ENCODE peak calls at places on chromosomes 3 and 15, in five cellular contexts. U, S, W, Z and Q are unnamed samples.

GRCh38 chr3:108345492-108346205 is 49.3 kb downstream of the HHLA2 start:
- DNase-seq in S (no peak), W (no peak), Z (no peak), U (no peak), Q (no peak)

GRCh38 chr3:8827641-8828040 is 58.2 kb upstream of the OXTR start:
- DNase-seq in W (no peak), U (no peak), Z (no peak), S (no peak), Q (no peak)

GRCh38 chr3:45488581-45488980 is 100.2 kb downstream of the LARS2 start:
- DNase-seq in W (no peak), Z (no peak), U (no peak), S (no peak), Q (no peak)

GRCh38 chr3:124654470-124654845 is 75.8 kb upstream of the UMPS start:
- DNase-seq in W (no peak), S (no peak), Z (no peak), U (no peak), Q (no peak)

GRCh38 chr3:12232785-12233317 is 56.0 kb upstream of the PPARG start:
- DNase-seq in Z (no peak), S (no peak), U (no peak), W (no peak), Q (no peak)

GRCh38 chr3:113035387-113035982 is 44.7 kb downstream of the GTPBP8 start:
- DNase-seq in U (no peak), Z (no peak), W (peak), S (peak), Q (no peak)

GRCh38 chr3:119781330-119782198 is at the start of gene NR1I2:
- DNase-seq in Z (no peak), U (no peak), S (no peak), W (no peak), Q (no peak)

GRCh38 chr3:185029071-185029470 is 123.8 kb downstream of the C3orf70 start:
- DNase-seq in W (no peak), Z (no peak), S (no peak), U (no peak), Q (no peak)

GRCh38 chr15:60421544-60421943 is 23.8 kb upstream of the ANXA2 start:
- DNase-seq in U (no peak), W (no peak), Z (no peak), S (peak), Q (no peak)

GRCh38 chr15:60420322-60420721 is 22.5 kb upstream of the ANXA2 start:
- DNase-seq in U (no peak), Z (no peak), W (no peak), S (no peak), Q (no peak)

GRCh38 chr15:60417112-60417511 is 19.3 kb upstream of the ANXA2 start:
- DNase-seq in S (no peak), W (no peak), U (no peak), Z (no peak), Q (no peak)

GRCh38 chr15:60418095-60418494 is 20.3 kb upstream of the ANXA2 start:
- DNase-seq in S (no peak), Z (no peak), W (no peak), U (no peak), Q (no peak)

DNA sequence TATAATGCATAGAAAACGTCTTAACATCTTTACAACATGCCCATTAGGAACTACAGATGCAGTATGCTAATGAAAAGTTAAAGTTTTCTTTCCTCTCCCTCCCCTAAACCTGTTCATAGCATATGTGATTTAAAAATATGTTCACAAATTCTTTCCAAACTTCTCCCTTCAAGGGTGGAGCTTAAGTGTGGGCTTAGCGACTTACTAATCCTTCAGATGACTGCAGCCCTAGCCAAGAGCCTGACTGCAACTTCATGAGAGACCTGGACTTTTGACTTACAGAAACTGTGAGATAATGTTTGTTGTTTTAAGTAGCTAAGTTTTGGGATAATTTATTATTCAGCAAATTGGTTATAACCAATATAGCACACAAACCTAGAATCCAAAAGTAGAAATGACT is 22.0 kb upstream of the ANXA2 start:
- DNase-seq in S (no peak), Z (no peak), W (no peak), U (no peak), Q (no peak)
- H3K27ac ChIP-seq in S (no peak), Z (no peak), W (no peak), U (no peak), Q (peak)

DNA sequence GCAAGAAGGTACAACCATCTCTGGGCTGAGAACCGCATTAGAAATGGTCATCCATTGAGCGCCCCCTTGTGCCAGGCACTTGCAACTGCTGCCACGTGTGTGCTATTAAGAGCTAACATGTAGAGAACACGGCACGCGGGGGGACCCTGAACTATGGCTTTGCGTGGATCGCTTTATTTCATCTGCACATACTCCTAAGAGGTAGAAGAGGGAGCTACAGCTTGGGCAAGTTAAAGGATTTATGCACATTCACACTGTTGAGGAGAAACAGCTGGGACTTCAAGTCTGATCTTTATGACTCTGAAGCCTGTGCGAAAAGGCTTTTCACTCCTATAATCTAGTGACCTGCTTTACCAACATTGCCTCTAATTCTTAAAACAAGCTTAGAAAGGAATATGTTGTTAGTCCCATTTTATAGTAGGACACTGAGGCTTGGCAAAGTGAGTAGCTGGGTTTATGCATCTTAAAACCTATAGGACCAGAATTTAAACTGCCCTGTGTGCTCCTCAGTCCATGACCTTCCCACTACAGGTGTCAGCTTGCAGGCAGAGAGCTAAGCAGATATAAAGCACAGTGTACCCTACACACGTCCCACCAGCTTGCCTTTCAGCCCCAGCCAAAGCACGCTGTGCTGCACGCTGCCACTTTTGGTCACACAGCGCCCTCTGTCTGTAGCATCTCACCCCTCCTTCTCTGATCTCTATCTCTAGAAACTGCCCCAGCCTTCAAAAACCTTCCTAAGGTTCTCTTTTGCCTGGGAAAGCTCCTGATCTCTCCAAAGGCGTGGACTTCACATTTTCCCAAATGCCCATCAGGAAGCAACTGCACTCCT is 57.8 kb downstream of the STARD5 start:
- DNase-seq in Z (peak), W (peak), U (peak), S (peak), Q (no peak)
- H3K27ac ChIP-seq in Z (no peak), W (no peak), U (no peak), S (no peak), Q (no peak)

GRCh38 chr3:138084196-138084595 is 31.2 kb downstream of the DZIP1L start:
- DNase-seq in S (no peak), U (no peak), Z (no peak), W (no peak), Q (no peak)

GRCh38 chr3:138082992-138083386 is 32.4 kb downstream of the DZIP1L start:
- DNase-seq in S (no peak), U (no peak), W (no peak), Z (no peak), Q (no peak)

GRCh38 chr3:138079901-138080300 is 35.5 kb downstream of the DZIP1L start:
- DNase-seq in U (no peak), W (no peak), S (no peak), Z (no peak), Q (no peak)

GRCh38 chr3:138081371-138082084 is 33.9 kb downstream of the DZIP1L start:
- DNase-seq in S (peak), U (no peak), Z (no peak), W (no peak), Q (no peak)

DNA sequence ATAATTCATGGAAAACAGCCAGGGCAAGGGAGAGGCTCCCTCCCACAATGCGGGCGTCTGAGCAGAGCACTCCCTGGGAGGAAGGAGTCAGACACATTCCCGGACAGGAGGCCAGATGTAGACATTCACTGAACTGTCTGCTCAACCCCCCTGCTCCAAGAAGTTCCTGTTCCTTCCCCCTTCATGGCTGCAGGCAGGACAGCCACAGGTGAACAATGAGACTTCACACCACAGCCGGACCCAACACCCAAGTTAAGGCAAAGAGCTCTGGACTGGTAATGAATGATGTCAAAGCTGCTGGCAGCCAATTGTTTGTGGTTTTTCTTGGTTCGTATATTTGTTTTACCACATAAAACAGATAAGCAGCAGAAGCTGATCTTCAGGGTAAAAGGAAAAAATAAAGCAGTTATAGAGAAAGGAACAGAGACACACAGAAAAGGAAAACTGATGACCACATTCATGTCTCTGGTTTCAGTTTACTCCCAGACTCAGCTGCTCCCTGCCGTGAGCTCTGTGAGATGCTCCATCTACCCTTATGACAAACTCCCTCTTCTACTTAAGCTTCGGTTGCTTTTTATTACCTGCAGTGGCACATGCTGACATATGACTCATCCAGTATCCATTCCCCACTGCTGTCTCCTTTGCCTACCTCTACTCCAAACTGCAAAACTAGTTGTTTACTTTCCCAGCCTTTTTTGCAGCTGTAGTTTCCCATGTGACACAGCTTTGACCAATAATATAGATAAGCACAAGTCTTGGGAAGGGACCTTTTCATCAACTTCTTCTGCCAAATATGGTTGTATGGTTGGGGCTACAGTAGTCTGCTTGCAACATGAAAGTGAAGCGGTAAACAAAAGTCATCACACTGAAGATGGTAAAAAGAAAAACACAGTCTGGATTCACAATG is 33.1 kb downstream of the DZIP1L start:
- DNase-seq in W (no peak), S (peak), U (no peak), Z (no peak), Q (peak)
- H3K27ac ChIP-seq in W (no peak), S (peak), U (no peak), Z (no peak), Q (peak)

GRCh38 chr3:72335458-72336050 is 512.7 kb downstream of the SHQ1 start:
- DNase-seq in U (no peak), W (no peak), S (no peak), Z (no peak), Q (no peak)
- H3K27ac ChIP-seq in U (peak), W (no peak), S (peak), Z (no peak), Q (no peak)

DNA sequence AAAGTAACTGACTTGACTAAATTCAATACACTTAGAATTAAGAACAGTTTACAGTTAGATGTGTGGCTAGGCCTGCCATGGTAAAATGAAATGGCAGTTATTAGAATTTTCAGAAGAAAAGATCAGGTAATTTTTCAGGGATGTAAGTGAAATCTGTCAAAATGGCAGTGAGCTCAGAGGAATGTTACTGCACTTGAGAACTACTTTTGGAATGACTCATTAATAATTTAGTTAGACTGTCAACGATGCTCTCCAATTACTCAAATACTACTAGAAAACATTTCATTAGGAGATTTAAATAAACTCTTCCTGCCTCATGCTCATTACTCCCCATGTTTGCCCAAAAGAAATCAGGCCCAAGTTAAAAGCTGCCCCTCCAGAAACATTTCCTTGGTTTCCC is 84.4 kb downstream of the RFTN1 start:
- DNase-seq in W (no peak), S (no peak), U (no peak), Z (no peak), Q (no peak)
- H3K27ac ChIP-seq in W (no peak), S (no peak), U (no peak), Z (no peak), Q (no peak)

DNA sequence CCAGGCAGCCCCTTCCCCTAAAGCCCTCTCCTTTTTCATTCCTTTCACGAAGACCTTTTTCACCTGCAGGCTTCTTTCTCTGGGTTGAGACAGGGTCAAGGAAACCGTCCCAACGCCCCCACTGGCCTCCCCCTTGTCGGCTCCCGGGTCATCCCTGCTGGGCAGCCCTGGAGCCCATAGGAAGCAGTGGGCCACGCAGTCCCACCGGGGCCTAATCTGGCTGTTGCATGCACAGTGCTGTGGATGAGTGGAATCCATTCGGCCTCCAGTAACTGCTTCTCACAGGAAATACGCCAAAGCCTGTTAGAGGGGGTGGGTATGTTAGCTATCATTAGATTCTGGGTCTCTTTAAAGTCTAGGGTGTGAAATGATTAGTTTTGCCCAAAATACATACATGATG is 16.7 kb downstream of the LYSMD4 start:
- DNase-seq in S (no peak), U (no peak), W (no peak), Z (no peak), Q (no peak)
- H3K27ac ChIP-seq in S (no peak), U (peak), W (peak), Z (no peak), Q (no peak)

GRCh38 chr15:41944313-41944940 is 27.9 kb downstream of the EHD4 start:
- DNase-seq in W (peak), U (no peak), S (peak), Z (no peak), Q (no peak)
- H3K27ac ChIP-seq in W (no peak), U (no peak), S (peak), Z (no peak), Q (peak)